ENCODE peak calls at places on chromosome 9, in eight cellular contexts. R is uterus; T is fibroblast of lung; Q is CD4-positive, alpha-beta T cell; K is B cell; D is endothelial cell of umbilical vein; J is body of pancreas; U is neural crest cell. I is an unnamed sample.

GRCh38 chr9:127644943-127645342 is 32.9 kb downstream of the STXBP1 start:
- DNase-seq in R (no peak), T (no peak), Q (no peak), K (no peak), D (peak), J (no peak), U (no peak), I (no peak)

GRCh38 chr9:37010180-37010579 is 23.9 kb downstream of the PAX5 start:
- DNase-seq in R (no peak), T (no peak), Q (no peak), K (no peak), D (no peak), J (no peak), U (no peak), I (no peak)

GRCh38 chr9:98502311-98502975 is 206.3 kb downstream of the GABBR2 start:
- DNase-seq in R (no peak), T (peak), Q (no peak), K (no peak), D (no peak), J (no peak), U (no peak), I (no peak)

GRCh38 chr9:110742741-110743371 is 74.3 kb downstream of the MUSK start:
- DNase-seq in R (no peak), T (peak), Q (no peak), K (no peak), D (peak), J (no peak), U (no peak), I (no peak)

GRCh38 chr9:130443840-130444492 is 795 bp upstream of the ASS1 start:
- DNase-seq in R (peak), T (peak), Q (no peak), K (no peak), D (no peak), J (peak), U (no peak), I (no peak)

GRCh38 chr9:26326473-26327044 is 566.0 kb downstream of the CAAP1 start:
- DNase-seq in R (no peak), T (peak), Q (no peak), K (no peak), D (peak), J (peak), U (peak), I (peak)

GRCh38 chr9:136509549-136509948 is 26.7 kb upstream of the SEC16A start:
- DNase-seq in R (no peak), T (no peak), Q (no peak), K (no peak), D (no peak), J (no peak), U (no peak), I (no peak)

GRCh38 chr9:4077499-4078102 is 222.3 kb downstream of the GLIS3 start:
- DNase-seq in R (peak), T (peak), Q (no peak), K (no peak), D (peak), J (peak), U (peak), I (peak)

GRCh38 chr9:83406901-83407300 is 131.3 kb downstream of the FRMD3 start:
- DNase-seq in R (no peak), T (no peak), Q (no peak), K (no peak), D (no peak), J (no peak), U (no peak), I (no peak)

GRCh38 chr9:100033877-100034551 is 64.8 kb downstream of the ERP44 start:
- DNase-seq in R (no peak), T (no peak), Q (no peak), K (no peak), D (no peak), J (no peak), U (no peak), I (no peak)

DNA sequence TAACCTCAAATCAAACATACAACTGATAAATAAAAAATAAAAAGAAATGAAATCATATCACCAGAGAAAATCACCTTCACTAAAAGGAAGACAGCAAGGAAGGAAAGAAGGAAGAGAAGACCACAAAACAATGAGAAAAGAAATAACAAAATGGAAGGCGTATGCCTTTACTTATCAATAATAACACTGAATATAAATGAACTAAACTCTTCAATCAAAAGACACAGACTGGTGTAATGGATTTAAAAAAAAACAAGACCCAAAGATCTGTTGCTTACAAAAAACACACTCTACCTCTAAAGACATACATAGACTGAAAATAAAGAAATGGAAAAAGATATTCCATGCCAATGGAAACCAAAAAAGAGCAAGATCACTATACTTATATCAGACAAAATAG is 60.3 kb downstream of the ERP44 start:
- DNase-seq in R (no peak), T (no peak), Q (no peak), K (no peak), D (no peak), J (no peak), U (no peak), I (no peak)
- TF ChIP-seq CTCF in R (no peak), T (no peak), Q (no peak), K (no peak), D (no peak), J (no peak), U (no peak), I (no peak)

GRCh38 chr9:90830051-90830450 is 28.4 kb downstream of the SYK start:
- DNase-seq in R (no peak), T (no peak), Q (no peak), K (no peak), D (no peak), J (no peak), U (no peak), I (no peak)
- TF ChIP-seq CTCF in R (no peak), T (no peak), Q (no peak), K (no peak), D (no peak), J (no peak), U (no peak), I (no peak)

DNA sequence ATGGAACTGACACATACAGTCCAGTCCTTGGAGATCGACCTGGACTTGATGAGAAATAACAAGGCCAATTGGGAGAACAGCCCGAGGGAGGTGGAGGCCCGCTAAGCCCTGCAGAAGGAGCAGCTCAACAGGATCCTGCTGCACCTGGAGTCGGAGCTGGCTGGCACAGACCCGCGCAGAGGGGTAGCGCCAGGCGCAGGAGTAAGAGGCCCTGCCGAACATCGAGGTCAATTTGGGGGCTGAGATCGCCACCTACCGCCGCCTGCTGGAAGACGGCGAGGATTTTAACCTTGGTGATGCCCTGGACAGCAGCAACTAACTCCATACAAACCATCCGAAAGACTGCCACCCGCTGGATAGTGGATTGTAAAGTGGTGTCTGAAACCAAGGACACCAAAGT is 1610.1 kb upstream of the ACO1 start:
- DNase-seq in R (no peak), T (no peak), Q (no peak), K (no peak), D (no peak), J (no peak), U (no peak), I (no peak)
- TF ChIP-seq CTCF in R (no peak), T (no peak), Q (no peak), K (no peak), D (no peak), J (no peak), U (peak), I (no peak)

DNA sequence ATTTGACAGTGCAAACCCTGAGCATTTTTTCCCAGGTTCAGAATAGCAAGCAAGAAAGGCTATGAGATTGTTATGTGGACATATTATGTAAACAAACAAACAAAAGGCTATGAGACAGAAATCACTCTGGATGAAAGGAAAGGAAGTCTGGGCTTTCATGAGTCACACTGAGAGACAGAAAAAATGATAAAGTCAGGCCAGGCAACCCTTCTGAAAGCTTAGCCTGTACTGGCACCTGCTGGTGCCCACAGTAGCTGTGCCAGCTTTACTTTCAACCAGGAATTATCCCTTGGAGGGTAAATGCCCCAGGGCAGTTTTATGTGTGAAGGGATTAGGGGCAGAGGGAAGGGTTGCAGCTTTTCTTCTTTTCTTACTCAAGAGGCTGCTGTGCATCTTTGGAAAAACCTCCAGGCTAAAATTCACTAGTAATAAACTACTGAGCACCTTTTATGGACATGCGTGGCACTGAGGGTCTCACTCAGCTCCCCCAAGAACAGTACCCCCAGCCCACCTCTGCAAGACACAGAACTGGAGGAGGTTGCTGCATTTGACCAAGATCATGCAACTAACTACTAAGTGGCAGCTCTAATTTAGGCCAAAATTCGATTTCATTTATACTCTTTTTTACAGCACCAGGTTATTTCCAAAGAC is 41.7 kb downstream of the ACTL7B start:
- DNase-seq in R (no peak), T (peak), Q (no peak), K (no peak), D (peak), J (no peak), U (no peak), I (peak)
- TF ChIP-seq CTCF in R (no peak), T (peak), Q (no peak), K (peak), D (peak), J (no peak), U (no peak), I (peak)

DNA sequence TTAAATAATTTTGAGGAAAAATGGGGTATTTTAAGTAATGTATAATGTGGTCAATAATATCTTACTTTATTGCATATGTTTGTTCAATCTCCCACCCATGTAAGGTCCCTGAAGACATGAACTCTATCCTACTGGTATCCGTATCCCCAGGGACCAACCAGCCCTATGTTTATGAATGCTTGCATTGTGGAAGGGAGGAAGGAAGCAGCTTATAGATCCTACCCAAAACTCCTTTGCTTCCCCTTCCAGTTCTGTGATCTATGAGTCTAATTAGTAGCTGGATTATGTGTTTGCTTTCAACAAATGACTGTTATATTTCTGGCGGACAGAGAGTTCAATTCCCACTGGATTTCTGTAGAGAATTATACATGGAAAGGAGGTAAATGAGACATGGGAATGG is 45.6 kb downstream of the CNTRL start:
- DNase-seq in R (no peak), T (no peak), Q (no peak), K (no peak), D (no peak), J (no peak), U (no peak), I (no peak)
- TF ChIP-seq CTCF in R (no peak), T (no peak), Q (no peak), K (no peak), D (no peak), J (no peak), U (no peak), I (no peak)

DNA sequence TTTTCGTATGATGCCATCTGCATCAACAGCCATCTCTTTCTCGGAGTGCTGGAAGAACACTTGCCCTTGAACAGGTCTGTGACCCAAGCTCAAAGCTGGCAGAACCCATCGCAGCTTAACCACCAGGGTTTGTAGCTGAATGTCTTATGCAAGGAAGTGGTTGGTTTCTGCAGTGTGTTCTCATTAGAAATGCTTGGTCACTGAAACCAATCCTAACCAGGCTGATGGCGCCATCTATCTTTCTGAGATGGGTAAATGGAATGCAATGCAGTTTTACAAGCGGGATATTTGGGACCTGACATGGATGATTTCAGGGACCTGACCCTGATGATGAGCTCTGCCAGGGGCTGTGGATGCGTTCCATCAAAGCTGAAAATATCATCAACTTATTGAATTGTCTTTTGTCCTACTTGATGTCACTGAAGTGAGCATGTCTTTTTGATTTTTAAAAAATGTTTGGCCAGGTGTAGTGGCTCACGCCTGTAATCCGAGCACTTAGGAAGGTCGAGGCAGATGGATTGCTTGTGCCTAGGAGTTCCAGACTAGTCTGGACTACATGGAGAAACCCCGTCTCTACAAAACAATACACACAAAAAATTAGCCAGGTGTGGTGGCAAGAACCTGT is 28.7 kb downstream of the DMRT3 start:
- DNase-seq in R (no peak), T (peak), Q (no peak), K (no peak), D (peak), J (peak), U (peak), I (peak)
- TF ChIP-seq CTCF in R (no peak), T (peak), Q (no peak), K (no peak), D (peak), J (peak), U (peak), I (peak)

I was measured in AG09319.